ENCODE peak calls at places on chromosomes 16 and 17, in six cellular contexts. One of them, this sample, is unnamed.

GRCh38 chr17:83175551-83176271 is 96.3 kb downstream of the METRNL start:
- DNase-seq in HEK293T: no peak
- DNase-seq in amniotic stem cell: no peak
- DNase-seq in H7: no peak
- DNase-seq in GF-D8: no peak
- DNase-seq in left kidney: peak; percentile 60
- DNase-seq in this sample: no peak

GRCh38 chr16:74774223-74775139 is at the start of gene FA2H:
- DNase-seq in HEK293T: peak; percentile 87
- DNase-seq in amniotic stem cell: no peak
- DNase-seq in H7: peak; percentile 99
- DNase-seq in GF-D8: no peak
- DNase-seq in left kidney: peak; percentile 96
- DNase-seq in this sample: no peak

GRCh38 chr16:85491798-85492616 is 121.1 kb upstream of the GSE1 start:
- DNase-seq in HEK293T: no peak
- DNase-seq in amniotic stem cell: no peak
- DNase-seq in H7: peak; percentile 90
- DNase-seq in GF-D8: no peak
- DNase-seq in left kidney: peak; percentile 62
- DNase-seq in this sample: no peak

GRCh38 chr17:17749921-17750320 is 68.7 kb downstream of the RAI1 start:
- DNase-seq in HEK293T: peak; percentile 68
- DNase-seq in amniotic stem cell: no peak
- DNase-seq in H7: peak; percentile 96
- DNase-seq in GF-D8: no peak
- DNase-seq in left kidney: peak; percentile 91
- DNase-seq in this sample: peak; percentile 52

GRCh38 chr16:54066451-54067056 is 220.0 kb downstream of the IRX3 start:
- DNase-seq in HEK293T: no peak
- DNase-seq in amniotic stem cell: no peak
- DNase-seq in H7: no peak
- DNase-seq in GF-D8: no peak
- DNase-seq in left kidney: no peak
- DNase-seq in this sample: no peak

GRCh38 chr17:16927641-16928321 is 44.1 kb downstream of the TNFRSF13B start:
- DNase-seq in HEK293T: no peak
- DNase-seq in amniotic stem cell: no peak
- DNase-seq in H7: peak; percentile 36
- DNase-seq in GF-D8: no peak
- DNase-seq in left kidney: no peak
- DNase-seq in this sample: no peak

GRCh38 chr17:14672830-14673229 is 371.9 kb downstream of the HS3ST3B1 start:
- DNase-seq in HEK293T: no peak
- DNase-seq in amniotic stem cell: no peak
- DNase-seq in H7: no peak
- DNase-seq in GF-D8: no peak
- DNase-seq in left kidney: peak; percentile 16
- DNase-seq in this sample: peak; percentile 1

GRCh38 chr16:46743232-46743719 is 4.9 kb downstream of the MYLK3 start:
- DNase-seq in HEK293T: no peak
- DNase-seq in amniotic stem cell: no peak
- DNase-seq in H7: peak; percentile 64
- DNase-seq in GF-D8: peak; percentile 56
- DNase-seq in left kidney: peak; percentile 54
- DNase-seq in this sample: no peak

GRCh38 chr17:21241564-21241963 is 11.6 kb downstream of the NATD1 start:
- DNase-seq in HEK293T: no peak
- DNase-seq in amniotic stem cell: no peak
- DNase-seq in H7: no peak
- DNase-seq in GF-D8: no peak
- DNase-seq in left kidney: no peak
- DNase-seq in this sample: no peak

GRCh38 chr17:1709971-1710806 is at the start of gene TLCD2:
- DNase-seq in HEK293T: peak; percentile 64
- DNase-seq in amniotic stem cell: no peak
- DNase-seq in H7: peak; percentile 94
- DNase-seq in GF-D8: no peak
- DNase-seq in left kidney: peak; percentile 80
- DNase-seq in this sample: no peak

GRCh38 chr17:73261952-73262675 is 434 bp upstream of the CPSF4L start:
- DNase-seq in HEK293T: no peak
- DNase-seq in amniotic stem cell: no peak
- DNase-seq in H7: peak; percentile 70
- DNase-seq in GF-D8: no peak
- DNase-seq in left kidney: peak; percentile 53
- DNase-seq in this sample: no peak

GRCh38 chr17:28342313-28342712 is 6.8 kb downstream of the TNFAIP1 start:
- DNase-seq in HEK293T: no peak
- DNase-seq in amniotic stem cell: no peak
- DNase-seq in H7: no peak
- DNase-seq in GF-D8: no peak
- DNase-seq in left kidney: no peak
- DNase-seq in this sample: no peak

GRCh38 chr16:84511821-84512220 is 7.4 kb upstream of the MEAK7 start:
- DNase-seq in HEK293T: no peak
- DNase-seq in amniotic stem cell: no peak
- DNase-seq in H7: no peak
- DNase-seq in GF-D8: no peak
- DNase-seq in left kidney: no peak
- DNase-seq in this sample: no peak